ENCODE peak calls at places on chromosomes 4 and X, in seven cellular contexts. S, X, E, N, I, K and W are unnamed samples.

GRCh38 chr4:6348408-6348807 is 78.8 kb downstream of the WFS1 start:
- DNase-seq in S (no peak), X (no peak), E (no peak), N (no peak), I (no peak), K (no peak), W (no peak)

GRCh38 chrX:69177511-69178162 is 12.4 kb upstream of the PJA1 start:
- DNase-seq in S (no peak), X (no peak), E (no peak), N (no peak), I (no peak), K (no peak), W (no peak)

GRCh38 chr4:134777626-134778025 is 576.0 kb upstream of the PABPC4L start:
- DNase-seq in S (no peak), X (no peak), E (peak), N (no peak), I (no peak), K (no peak), W (no peak)

GRCh38 chrX:141760761-141761160 is 62.2 kb upstream of the SPANXD start:
- DNase-seq in S (no peak), X (no peak), E (no peak), N (no peak), I (no peak), K (no peak), W (no peak)

GRCh38 chr4:40833212-40833611 is 83.5 kb downstream of the NSUN7 start:
- DNase-seq in S (no peak), X (no peak), E (no peak), N (no peak), I (no peak), K (no peak), W (no peak)

GRCh38 chrX:15737957-15738685 is at the start of gene CA5B:
- DNase-seq in S (peak), X (peak), E (peak), N (peak), I (peak), K (peak), W (peak)

GRCh38 chr4:52198356-52198755 is 147.3 kb downstream of the SPATA18 start:
- DNase-seq in S (no peak), X (no peak), E (no peak), N (no peak), I (no peak), K (no peak), W (no peak)

GRCh38 chrX:123648028-123648810 is 84.6 kb downstream of the THOC2 start:
- DNase-seq in S (peak), X (no peak), E (peak), N (no peak), I (no peak), K (peak), W (no peak)

GRCh38 chr4:1380368-1381151 is 25.7 kb downstream of the NKX1-1 start:
- DNase-seq in S (no peak), X (no peak), E (no peak), N (no peak), I (no peak), K (no peak), W (no peak)

GRCh38 chr4:189804884-189805283 is 135.8 kb upstream of the FRG1 start:
- DNase-seq in S (no peak), X (no peak), E (no peak), N (no peak), I (no peak), K (no peak), W (no peak)

GRCh38 chr4:5839751-5840674 is 52.9 kb downstream of the CRMP1 start:
- DNase-seq in S (peak), X (no peak), E (no peak), N (no peak), I (no peak), K (no peak), W (no peak)

GRCh38 chr4:7429601-7430078 is 5.1 kb downstream of the PSAPL1 start:
- DNase-seq in S (no peak), X (no peak), E (no peak), N (no peak), I (no peak), K (no peak), W (no peak)

GRCh38 chr4:52019941-52020657 is at the start of gene LRRC66:
- DNase-seq in S (peak), X (no peak), E (peak), N (no peak), I (no peak), K (no peak), W (no peak)

GRCh38 chr4:186037692-186038658 is 31.0 kb upstream of the TLR3 start:
- DNase-seq in S (peak), X (no peak), E (peak), N (no peak), I (peak), K (peak), W (peak)

GRCh38 chrX:129930941-129931410 is 25.0 kb downstream of the UTP14A start:
- DNase-seq in S (no peak), X (no peak), E (no peak), N (no peak), I (no peak), K (no peak), W (no peak)

GRCh38 chrX:154544885-154545284 is 1.8 kb downstream of the G6PD start:
- DNase-seq in S (no peak), X (no peak), E (no peak), N (no peak), I (no peak), K (no peak), W (no peak)

GRCh38 chrX:17597836-17598434 is 139.4 kb upstream of the SCML1 start:
- DNase-seq in S (peak), X (no peak), E (peak), N (no peak), I (peak), K (no peak), W (no peak)

GRCh38 chr4:105878668-105879067 is 16.6 kb upstream of the NPNT start:
- DNase-seq in S (no peak), X (no peak), E (no peak), N (no peak), I (no peak), K (no peak), W (no peak)

GRCh38 chrX:119503484-119503861 is 35.2 kb downstream of the SLC25A5 start:
- DNase-seq in S (peak), X (no peak), E (peak), N (no peak), I (no peak), K (peak), W (no peak)

GRCh38 chr4:3796960-3797359 is 30.8 kb downstream of the ADRA2C start:
- DNase-seq in S (no peak), X (no peak), E (no peak), N (no peak), I (no peak), K (no peak), W (no peak)

GRCh38 chr4:2247128-2248043 is 5.5 kb upstream of the HAUS3 start:
- DNase-seq in S (no peak), X (no peak), E (peak), N (no peak), I (no peak), K (no peak), W (no peak)